ENCODE peak calls at places on chromosomes 1 and 21, in six cellular contexts. C is PC-3; T is right cardiac atrium; L is naive thymus-derived CD4-positive, alpha-beta T cell; Q is IMR-90; F is uterus. P is an unnamed sample. For H3K4me1, the result is how much of the 10 kb centered on the place peaks cover.

GRCh38 chr21:31874817-31875216 is 2.0 kb downstream of the HUNK start:
- DNase-seq in C (no peak), T (no peak), F (peak), L (no peak), Q (no peak), P (no peak)

GRCh38 chr1:35597870-35598269 is 24.8 kb downstream of the TFAP2E start:
- DNase-seq in Q (no peak), T (no peak), C (no peak), F (no peak), L (no peak), P (no peak)

GRCh38 chr21:36768496-36768895 is 69.6 kb downstream of the SIM2 start:
- DNase-seq in C (no peak), L (no peak), T (no peak), F (no peak), Q (no peak), P (no peak)

GRCh38 chr1:183244466-183244865 is 58.4 kb downstream of the LAMC2 start:
- DNase-seq in Q (peak), F (peak), L (no peak), T (peak), C (no peak), P (peak)

GRCh38 chr1:46413596-46413985 is 19.5 kb downstream of the FAAH start:
- DNase-seq in L (no peak), T (no peak), C (no peak), F (no peak), Q (no peak), P (no peak)

GRCh38 chr1:31669433-31669785 is 24.7 kb upstream of the PEF1 start:
- DNase-seq in F (no peak), Q (no peak), C (no peak), L (no peak), T (no peak), P (no peak)

GRCh38 chr1:35929730-35930592 is 944 bp upstream of the AGO3 start:
- DNase-seq in F (peak), L (peak), T (peak), C (peak), Q (peak), P (peak)

GRCh38 chr1:23194119-23194984 is 22.9 kb downstream of the HTR1D start:
- DNase-seq in T (no peak), Q (peak), L (no peak), F (no peak), C (peak), P (no peak)

GRCh38 chr1:24501371-24502167 is 1.1 kb upstream of the RCAN3 start:
- DNase-seq in C (peak), L (peak), F (no peak), Q (no peak), T (no peak), P (peak)

GRCh38 chr1:173062156-173062938 is 11.6 kb upstream of the TNFSF18 start:
- DNase-seq in T (no peak), C (peak), L (no peak), Q (peak), F (no peak), P (no peak)

GRCh38 chr1:232378266-232379041 is 251.5 kb downstream of the SIPA1L2 start:
- DNase-seq in F (no peak), C (peak), L (no peak), T (peak), Q (no peak), P (peak)

GRCh38 chr1:47881505-47882442 is 115.4 kb downstream of the TRABD2B start:
- DNase-seq in T (no peak), L (no peak), C (no peak), Q (peak), F (no peak), P (no peak)

GRCh38 chr1:38701088-38701487 is 158.5 kb downstream of the RRAGC start:
- DNase-seq in F (no peak), T (no peak), L (no peak), Q (no peak), C (no peak), P (no peak)

GRCh38 chr1:36381405-36381804 is 4.3 kb downstream of the STK40 start:
- DNase-seq in Q (no peak), C (no peak), F (no peak), L (no peak), T (no peak), P (no peak)

GRCh38 chr1:38941527-38942019 is at the start of gene RHBDL2:
- DNase-seq in T (peak), F (peak), L (no peak), C (peak), Q (peak), P (peak)

GRCh38 chr1:230285351-230285750 is 140.8 kb downstream of the PGBD5 start:
- DNase-seq in L (no peak), Q (no peak), T (no peak), F (no peak), C (no peak), P (no peak)

GRCh38 chr1:2248127-2248826 is 20.2 kb downstream of the SKI start:
- DNase-seq in Q (no peak), T (peak), F (no peak), C (no peak), L (no peak), P (peak)

GRCh38 chr1:86704456-86704971 is at the start of gene SH3GLB1:
- DNase-seq in L (peak), T (peak), C (peak), Q (peak), F (peak), P (peak)

GRCh38 chr1:227437495-227438008 is 119.3 kb upstream of the CDC42BPA start:
- DNase-seq in Q (peak), L (peak), T (no peak), C (peak), F (no peak), P (no peak)

GRCh38 chr1:98389809-98390208 is 271.7 kb upstream of the SNX7 start:
- DNase-seq in Q (peak), L (no peak), C (no peak), F (no peak), T (no peak), P (no peak)

DNA sequence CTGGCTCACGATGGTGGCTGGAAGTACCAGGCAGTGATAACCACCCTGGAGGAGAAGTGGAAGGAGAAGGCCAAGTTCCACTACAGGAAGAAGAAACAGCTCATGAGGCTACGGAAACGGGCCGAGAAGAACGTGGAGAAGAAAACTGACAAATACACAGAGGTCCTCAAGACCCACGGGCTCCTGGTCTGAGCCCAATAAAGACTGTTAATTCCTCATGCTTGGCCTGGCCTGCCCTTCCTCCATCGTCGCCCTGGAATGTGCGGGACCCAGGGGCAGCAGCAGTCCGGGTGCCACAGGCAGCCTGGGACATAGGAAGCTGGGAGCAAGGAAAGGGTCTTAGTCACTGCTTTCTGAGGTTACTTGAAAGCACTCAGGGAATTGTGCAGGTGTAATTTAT is 10.8 kb downstream of the IL24 start:
- DNase-seq in Q (no peak), C (peak), F (no peak), L (no peak), T (no peak), P (no peak)
- H3K4me1 ChIP-seq in Q (under half), C (half or more), F (under half), L (half or more), T (under half), P (under half)

GRCh38 chr1:161085165-161085564 is 4.2 kb downstream of the NECTIN4 start:
- DNase-seq in L (no peak), T (no peak), F (no peak), C (no peak), Q (no peak), P (no peak)
- H3K4me1 ChIP-seq in L (under half), T (under half), F (under half), C (half or more), Q (under half), P (under half)

DNA sequence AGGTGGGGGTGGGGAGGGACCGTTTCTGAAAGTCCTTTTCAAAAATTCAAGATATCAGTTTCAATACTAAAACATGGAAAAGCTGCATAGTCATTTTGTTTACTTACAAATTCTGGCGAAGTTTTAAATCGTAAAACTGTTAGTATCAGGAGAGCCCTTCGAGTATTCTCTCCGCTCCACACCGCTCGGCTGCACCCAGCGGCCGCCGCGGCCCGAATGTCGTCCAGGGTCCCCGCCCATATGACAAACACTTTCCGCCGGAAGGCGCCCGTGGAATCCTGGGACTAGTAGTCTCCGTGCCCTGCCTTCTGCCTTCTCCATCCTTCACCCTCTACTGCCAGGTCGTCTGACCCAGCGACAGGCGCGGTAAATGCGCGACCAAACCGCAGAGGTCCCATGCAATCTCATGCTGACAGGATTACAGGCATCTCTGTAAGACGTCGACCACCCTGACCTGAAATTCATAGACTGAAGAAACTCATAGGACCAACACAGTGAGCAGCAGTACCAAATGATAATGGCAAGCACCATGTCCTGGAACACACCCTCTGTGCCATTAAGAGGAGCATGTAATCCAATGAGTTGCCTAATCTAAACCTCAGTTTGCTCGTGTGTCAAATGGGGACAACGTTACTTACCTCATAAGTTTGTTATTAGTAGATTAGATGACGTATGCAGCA is at the start of gene TOR1AIP2:
- DNase-seq in L (peak), C (peak), Q (peak), T (peak), F (peak), P (peak)
- H3K4me1 ChIP-seq in L (under half), C (under half), Q (under half), T (under half), F (under half), P (under half)

GRCh38 chr1:27428316-27429028 is 36.0 kb downstream of the GPR3 start:
- DNase-seq in C (no peak), T (peak), L (no peak), F (no peak), Q (no peak), P (peak)
- H3K4me1 ChIP-seq in C (under half), T (under half), L (half or more), F (under half), Q (under half), P (half or more)

DNA sequence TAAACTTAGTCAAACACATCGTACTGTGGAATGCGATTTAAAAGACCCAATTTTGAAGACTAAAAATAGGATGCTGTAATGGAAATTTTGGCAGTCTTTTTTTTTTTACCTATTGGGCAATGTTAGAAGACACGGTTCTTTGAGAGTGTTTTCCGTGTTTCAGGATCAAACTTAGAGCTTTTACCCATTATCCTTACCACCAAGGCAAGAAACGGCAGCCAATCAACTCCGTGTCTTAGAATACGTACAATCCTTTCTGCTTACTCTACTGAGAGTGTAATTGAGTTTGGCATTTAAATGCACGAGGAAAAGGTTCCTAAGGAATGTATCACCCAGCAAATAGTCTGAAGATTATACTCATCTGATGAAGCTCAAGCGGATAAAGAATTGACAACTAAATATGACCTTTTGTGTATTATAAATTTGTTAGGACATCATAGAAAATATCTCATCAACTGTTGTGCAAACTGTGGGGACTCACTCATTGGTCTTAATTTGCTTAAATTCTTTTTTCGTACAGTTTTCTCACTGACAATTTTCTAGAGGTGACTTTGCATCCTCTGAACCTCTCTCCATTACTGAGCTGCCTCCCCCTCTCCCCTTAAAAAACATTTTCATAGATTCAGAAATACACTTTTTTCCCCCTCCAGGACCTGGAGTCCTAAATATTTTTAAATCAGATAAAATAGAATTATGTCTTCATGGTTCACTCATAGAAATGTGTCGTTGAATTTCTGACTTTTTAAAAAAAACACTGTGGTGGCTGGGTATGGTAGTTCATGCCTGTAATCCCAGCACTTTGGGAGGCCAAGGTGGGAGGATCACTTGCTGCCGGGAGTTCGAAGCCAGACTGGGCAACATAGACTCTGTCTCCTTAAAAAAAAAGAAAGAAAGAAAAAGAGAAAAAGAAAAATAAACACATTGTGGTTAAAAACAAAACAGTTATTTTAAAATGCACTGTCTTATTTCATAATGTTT is 1.3 kb downstream of the CNST start:
- DNase-seq in Q (peak), L (no peak), F (no peak), C (peak), T (no peak), P (no peak)
- H3K4me1 ChIP-seq in Q (under half), L (half or more), F (under half), C (under half), T (under half), P (under half)

P was measured in thyroid gland.